ENCODE peak calls at places on chromosomes 13 and 19, in nine cellular contexts. One of them, this sample, is unnamed.

GRCh38 chr19:30665449-30665848 is 293.3 kb downstream of the ZNF536 start:
- DNase-seq in SJCRH30: no peak
- DNase-seq in RWPE2: no peak
- DNase-seq in heart right ventricle: no peak
- DNase-seq in esophagus squamous epithelium: no peak
- DNase-seq in right cardiac atrium: no peak
- DNase-seq in stomach: no peak
- DNase-seq in CD4-positive, alpha-beta T cell: no peak
- DNase-seq in aorta: no peak
- DNase-seq in this sample: no peak

GRCh38 chr13:109819851-109820250 is 33.5 kb upstream of the IRS2 start:
- DNase-seq in SJCRH30: no peak
- DNase-seq in RWPE2: no peak
- DNase-seq in heart right ventricle: no peak
- DNase-seq in esophagus squamous epithelium: no peak
- DNase-seq in right cardiac atrium: no peak
- DNase-seq in stomach: no peak
- DNase-seq in CD4-positive, alpha-beta T cell: no peak
- DNase-seq in aorta: no peak
- DNase-seq in this sample: no peak

GRCh38 chr13:79480954-79481684 is at the start of gene NDFIP2:
- DNase-seq in SJCRH30: peak
- DNase-seq in RWPE2: peak
- DNase-seq in heart right ventricle: peak
- DNase-seq in esophagus squamous epithelium: peak
- DNase-seq in right cardiac atrium: peak
- DNase-seq in stomach: peak
- DNase-seq in CD4-positive, alpha-beta T cell: peak
- DNase-seq in aorta: peak
- DNase-seq in this sample: no peak

GRCh38 chr13:89749888-89750287 is 1597.6 kb upstream of the MIR17HG start:
- DNase-seq in SJCRH30: no peak
- DNase-seq in RWPE2: no peak
- DNase-seq in heart right ventricle: no peak
- DNase-seq in esophagus squamous epithelium: no peak
- DNase-seq in right cardiac atrium: no peak
- DNase-seq in stomach: no peak
- DNase-seq in CD4-positive, alpha-beta T cell: no peak
- DNase-seq in aorta: no peak
- DNase-seq in this sample: no peak

GRCh38 chr13:84211048-84211447 is 328.8 kb upstream of the SLITRK1 start:
- DNase-seq in SJCRH30: no peak
- DNase-seq in RWPE2: no peak
- DNase-seq in heart right ventricle: no peak
- DNase-seq in esophagus squamous epithelium: no peak
- DNase-seq in right cardiac atrium: no peak
- DNase-seq in stomach: no peak
- DNase-seq in CD4-positive, alpha-beta T cell: no peak
- DNase-seq in aorta: no peak
- DNase-seq in this sample: no peak

GRCh38 chr13:26060366-26060765 is 8.6 kb upstream of the SHISA2 start:
- DNase-seq in SJCRH30: no peak
- DNase-seq in RWPE2: no peak
- DNase-seq in heart right ventricle: no peak
- DNase-seq in esophagus squamous epithelium: no peak
- DNase-seq in right cardiac atrium: no peak
- DNase-seq in stomach: no peak
- DNase-seq in CD4-positive, alpha-beta T cell: no peak
- DNase-seq in aorta: no peak
- DNase-seq in this sample: no peak

GRCh38 chr19:38993271-38993670 is 17.7 kb upstream of the FBXO17 start:
- DNase-seq in SJCRH30: no peak
- DNase-seq in RWPE2: no peak
- DNase-seq in heart right ventricle: no peak
- DNase-seq in esophagus squamous epithelium: no peak
- DNase-seq in right cardiac atrium: no peak
- DNase-seq in stomach: no peak
- DNase-seq in CD4-positive, alpha-beta T cell: no peak
- DNase-seq in aorta: no peak
- DNase-seq in this sample: no peak

GRCh38 chr19:46716013-46716671 is 772 bp downstream of the PRKD2 start:
- DNase-seq in SJCRH30: peak
- DNase-seq in RWPE2: peak
- DNase-seq in heart right ventricle: no peak
- DNase-seq in esophagus squamous epithelium: no peak
- DNase-seq in right cardiac atrium: peak
- DNase-seq in stomach: peak
- DNase-seq in CD4-positive, alpha-beta T cell: no peak
- DNase-seq in aorta: peak
- DNase-seq in this sample: no peak

GRCh38 chr19:56838930-56839664 is 1.4 kb downstream of the PEG3 start:
- DNase-seq in SJCRH30: peak
- DNase-seq in RWPE2: peak
- DNase-seq in heart right ventricle: peak
- DNase-seq in esophagus squamous epithelium: peak
- DNase-seq in right cardiac atrium: peak
- DNase-seq in stomach: peak
- DNase-seq in CD4-positive, alpha-beta T cell: no peak
- DNase-seq in aorta: peak
- DNase-seq in this sample: peak

GRCh38 chr13:51451134-51451466 is 1.7 kb downstream of the INTS6 start:
- DNase-seq in SJCRH30: no peak
- DNase-seq in RWPE2: no peak
- DNase-seq in heart right ventricle: no peak
- DNase-seq in esophagus squamous epithelium: no peak
- DNase-seq in right cardiac atrium: no peak
- DNase-seq in stomach: no peak
- DNase-seq in CD4-positive, alpha-beta T cell: no peak
- DNase-seq in aorta: no peak
- DNase-seq in this sample: no peak

GRCh38 chr19:50835785-50836542 is 2.6 kb upstream of the KLK15 start:
- DNase-seq in SJCRH30: peak
- DNase-seq in RWPE2: no peak
- DNase-seq in heart right ventricle: peak
- DNase-seq in esophagus squamous epithelium: no peak
- DNase-seq in right cardiac atrium: peak
- DNase-seq in stomach: peak
- DNase-seq in CD4-positive, alpha-beta T cell: peak
- DNase-seq in aorta: peak
- DNase-seq in this sample: no peak

GRCh38 chr19:18223860-18224524 is 2.2 kb downstream of the PDE4C start:
- DNase-seq in SJCRH30: peak
- DNase-seq in RWPE2: no peak
- DNase-seq in heart right ventricle: peak
- DNase-seq in esophagus squamous epithelium: no peak
- DNase-seq in right cardiac atrium: peak
- DNase-seq in stomach: no peak
- DNase-seq in CD4-positive, alpha-beta T cell: no peak
- DNase-seq in aorta: no peak
- DNase-seq in this sample: no peak
- H3K27ac ChIP-seq in SJCRH30: no peak
- H3K27ac ChIP-seq in RWPE2: no peak
- H3K27ac ChIP-seq in heart right ventricle: peak
- H3K27ac ChIP-seq in esophagus squamous epithelium: peak
- H3K27ac ChIP-seq in right cardiac atrium: peak
- H3K27ac ChIP-seq in stomach: peak
- H3K27ac ChIP-seq in CD4-positive, alpha-beta T cell: no peak
- H3K27ac ChIP-seq in aorta: no peak
- H3K27ac ChIP-seq in this sample: no peak

GRCh38 chr19:18674616-18675015 is 8.9 kb upstream of the CRTC1 start:
- DNase-seq in SJCRH30: no peak
- DNase-seq in RWPE2: no peak
- DNase-seq in heart right ventricle: peak
- DNase-seq in esophagus squamous epithelium: no peak
- DNase-seq in right cardiac atrium: peak
- DNase-seq in stomach: no peak
- DNase-seq in CD4-positive, alpha-beta T cell: no peak
- DNase-seq in aorta: no peak
- DNase-seq in this sample: no peak

GRCh38 chr19:18675779-18676178 is 7.7 kb upstream of the CRTC1 start:
- DNase-seq in SJCRH30: no peak
- DNase-seq in RWPE2: no peak
- DNase-seq in heart right ventricle: no peak
- DNase-seq in esophagus squamous epithelium: no peak
- DNase-seq in right cardiac atrium: no peak
- DNase-seq in stomach: no peak
- DNase-seq in CD4-positive, alpha-beta T cell: no peak
- DNase-seq in aorta: no peak
- DNase-seq in this sample: no peak

GRCh38 chr19:18676692-18677091 is 6.8 kb upstream of the CRTC1 start:
- DNase-seq in SJCRH30: no peak
- DNase-seq in RWPE2: no peak
- DNase-seq in heart right ventricle: no peak
- DNase-seq in esophagus squamous epithelium: no peak
- DNase-seq in right cardiac atrium: no peak
- DNase-seq in stomach: no peak
- DNase-seq in CD4-positive, alpha-beta T cell: no peak
- DNase-seq in aorta: no peak
- DNase-seq in this sample: no peak

GRCh38 chr19:18672606-18673337 is 10.7 kb upstream of the CRTC1 start:
- DNase-seq in SJCRH30: no peak
- DNase-seq in RWPE2: no peak
- DNase-seq in heart right ventricle: no peak
- DNase-seq in esophagus squamous epithelium: no peak
- DNase-seq in right cardiac atrium: peak
- DNase-seq in stomach: peak
- DNase-seq in CD4-positive, alpha-beta T cell: no peak
- DNase-seq in aorta: peak
- DNase-seq in this sample: no peak

GRCh38 chr19:18677156-18677555 is 6.3 kb upstream of the CRTC1 start:
- DNase-seq in SJCRH30: peak
- DNase-seq in RWPE2: no peak
- DNase-seq in heart right ventricle: no peak
- DNase-seq in esophagus squamous epithelium: no peak
- DNase-seq in right cardiac atrium: no peak
- DNase-seq in stomach: no peak
- DNase-seq in CD4-positive, alpha-beta T cell: no peak
- DNase-seq in aorta: no peak
- DNase-seq in this sample: no peak
- H3K27ac ChIP-seq in SJCRH30: peak
- H3K27ac ChIP-seq in RWPE2: peak
- H3K27ac ChIP-seq in heart right ventricle: no peak
- H3K27ac ChIP-seq in esophagus squamous epithelium: no peak
- H3K27ac ChIP-seq in right cardiac atrium: no peak
- H3K27ac ChIP-seq in stomach: peak
- H3K27ac ChIP-seq in CD4-positive, alpha-beta T cell: no peak
- H3K27ac ChIP-seq in aorta: no peak
- H3K27ac ChIP-seq in this sample: no peak

DNA sequence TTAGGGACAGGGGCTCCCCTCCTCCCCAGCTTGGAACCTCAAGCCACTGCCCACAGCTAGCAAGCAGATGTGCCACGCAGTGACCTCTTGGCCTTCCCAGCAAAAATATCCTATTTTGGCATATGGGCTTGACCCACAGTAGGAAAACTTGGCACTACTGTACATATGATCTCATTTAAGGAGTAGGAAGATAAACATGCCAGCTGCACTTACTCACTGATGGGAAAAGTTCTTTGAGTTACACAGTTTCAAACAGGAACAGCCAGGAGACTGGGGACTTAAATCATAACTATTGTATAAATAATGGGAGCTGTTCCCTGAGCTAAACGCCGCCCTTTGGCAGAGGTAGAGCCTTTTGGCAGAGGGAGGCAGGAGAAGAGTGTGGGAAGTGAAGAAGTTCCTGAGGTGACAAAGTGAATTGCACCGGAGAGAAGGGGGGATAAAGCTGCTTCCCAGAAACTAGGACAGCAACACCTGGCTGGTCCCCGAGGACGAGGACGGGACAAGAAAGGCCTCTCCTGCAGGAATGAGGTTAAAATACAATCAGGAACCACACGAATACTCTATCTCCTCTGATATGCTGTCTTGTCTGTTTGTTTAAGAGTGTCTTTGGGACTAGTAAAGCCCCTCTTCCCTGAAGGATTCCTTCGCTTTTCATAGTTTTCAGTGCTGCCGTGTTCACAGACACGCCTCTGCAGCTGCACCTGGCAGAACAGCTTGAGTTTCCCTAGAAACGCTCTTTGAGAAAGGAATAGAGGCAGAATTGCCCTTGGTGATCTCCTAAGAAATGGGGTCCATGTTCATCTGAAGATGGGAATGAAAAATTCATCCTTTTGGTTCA is 5.9 kb downstream of the SACS start:
- DNase-seq in SJCRH30: peak
- DNase-seq in RWPE2: no peak
- DNase-seq in heart right ventricle: peak
- DNase-seq in esophagus squamous epithelium: no peak
- DNase-seq in right cardiac atrium: peak
- DNase-seq in stomach: peak
- DNase-seq in CD4-positive, alpha-beta T cell: no peak
- DNase-seq in aorta: peak
- DNase-seq in this sample: no peak
- H3K27ac ChIP-seq in SJCRH30: peak
- H3K27ac ChIP-seq in RWPE2: peak
- H3K27ac ChIP-seq in heart right ventricle: peak
- H3K27ac ChIP-seq in esophagus squamous epithelium: peak
- H3K27ac ChIP-seq in right cardiac atrium: peak
- H3K27ac ChIP-seq in stomach: peak
- H3K27ac ChIP-seq in CD4-positive, alpha-beta T cell: no peak
- H3K27ac ChIP-seq in aorta: peak
- H3K27ac ChIP-seq in this sample: no peak

DNA sequence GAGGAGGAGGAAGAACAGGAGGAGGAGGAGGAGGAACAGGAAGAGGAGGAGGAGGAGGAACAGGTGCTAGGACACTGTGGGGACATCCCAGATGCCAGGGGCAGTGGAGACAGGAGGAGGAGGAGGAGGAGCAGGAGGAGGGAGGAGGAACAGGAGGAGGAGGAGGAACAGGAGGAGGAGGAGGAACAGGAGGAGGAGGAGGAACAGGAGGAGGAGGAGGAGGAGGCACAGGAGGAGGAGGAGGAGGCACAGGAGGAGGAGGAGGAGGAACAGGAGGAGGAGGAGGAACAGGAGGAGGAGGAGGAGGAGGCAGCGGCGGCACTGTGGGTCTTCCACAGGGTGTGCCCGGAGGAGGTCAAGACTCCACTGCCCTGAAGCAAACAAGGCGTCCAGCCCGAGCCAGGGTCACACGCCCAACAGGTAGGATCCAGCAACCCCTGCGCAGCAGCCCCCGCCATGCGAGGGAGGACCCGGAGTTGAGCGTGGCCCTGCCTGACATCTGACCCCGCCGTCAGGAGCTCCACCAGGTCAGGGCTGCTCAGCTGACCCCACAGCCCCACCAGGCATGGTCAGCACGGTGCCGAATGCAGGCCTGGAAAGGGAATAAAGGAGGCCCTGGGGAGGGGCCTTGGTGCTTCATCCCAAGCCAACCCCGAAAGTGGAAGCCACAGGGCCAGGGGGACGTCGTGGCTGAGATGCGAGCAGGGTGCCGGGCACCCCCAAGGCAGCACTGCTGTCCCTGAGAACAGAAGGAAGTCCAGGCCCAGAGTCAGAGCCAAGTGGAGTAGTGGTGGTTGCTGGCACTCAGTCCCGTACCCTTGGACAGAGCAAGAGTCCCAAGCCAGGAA is 9.2 kb downstream of the SBNO2 start:
- DNase-seq in SJCRH30: no peak
- DNase-seq in RWPE2: peak
- DNase-seq in heart right ventricle: no peak
- DNase-seq in esophagus squamous epithelium: no peak
- DNase-seq in right cardiac atrium: peak
- DNase-seq in stomach: peak
- DNase-seq in CD4-positive, alpha-beta T cell: no peak
- DNase-seq in aorta: no peak
- DNase-seq in this sample: no peak
- H3K27ac ChIP-seq in SJCRH30: no peak
- H3K27ac ChIP-seq in RWPE2: no peak
- H3K27ac ChIP-seq in heart right ventricle: no peak
- H3K27ac ChIP-seq in esophagus squamous epithelium: peak
- H3K27ac ChIP-seq in right cardiac atrium: no peak
- H3K27ac ChIP-seq in stomach: no peak
- H3K27ac ChIP-seq in CD4-positive, alpha-beta T cell: no peak
- H3K27ac ChIP-seq in aorta: no peak
- H3K27ac ChIP-seq in this sample: no peak